ENCODE peak calls at places on chromosomes 13 and 19, in five cellular contexts. Z is K562, K is A549, C is HepG2, J is GM12878. M is an unnamed sample.

GRCh38 chr19:6402834-6403608 is 10.1 kb upstream of the GTF2F1 start:
- DNase-seq in Z (peak), K (no peak), C (peak), J (no peak), M (no peak)

GRCh38 chr13:98411617-98412310 is 165.1 kb downstream of the STK24 start:
- DNase-seq in Z (no peak), K (no peak), C (no peak), J (no peak), M (no peak)

GRCh38 chr19:20858218-20858617 is 64.8 kb upstream of the ZNF85 start:
- DNase-seq in Z (no peak), K (no peak), C (no peak), J (no peak), M (no peak)

GRCh38 chr19:55679343-55680257 is 4.6 kb downstream of the EPN1 start:
- DNase-seq in Z (no peak), K (no peak), C (no peak), J (no peak), M (no peak)

GRCh38 chr13:72782717-72783116 is 784 bp downstream of the PIBF1 start:
- DNase-seq in Z (no peak), K (peak), C (no peak), J (no peak), M (no peak)

GRCh38 chr19:2334986-2335846 is 6.7 kb downstream of the SPPL2B start:
- DNase-seq in Z (peak), K (no peak), C (no peak), J (no peak), M (no peak)

GRCh38 chr13:100382787-100383186 is 205.8 kb downstream of the GGACT start:
- DNase-seq in Z (no peak), K (no peak), C (no peak), J (no peak), M (no peak)

GRCh38 chr13:72201726-72202125 is 334.7 kb upstream of the DACH1 start:
- DNase-seq in Z (no peak), K (no peak), C (no peak), J (no peak), M (no peak)

GRCh38 chr19:55166530-55167268 is at the start of gene DNAAF3:
- DNase-seq in Z (peak), K (peak), C (peak), J (peak), M (peak)

GRCh38 chr19:47241919-47242644 is 11.1 kb upstream of the BBC3 start:
- DNase-seq in Z (no peak), K (peak), C (no peak), J (no peak), M (no peak)

GRCh38 chr13:85586422-85586831 is 212.8 kb downstream of the SLITRK6 start:
- DNase-seq in Z (no peak), K (peak), C (no peak), J (no peak), M (no peak)

GRCh38 chr13:30738946-30739528 is 3.7 kb downstream of the ALOX5AP start:
- DNase-seq in Z (no peak), K (no peak), C (no peak), J (no peak), M (no peak)

GRCh38 chr19:35117017-35117570 is 1.5 kb downstream of the FXYD3 start:
- DNase-seq in Z (no peak), K (no peak), C (no peak), J (no peak), M (no peak)
- TF ChIP-seq USF2 in Z (no peak), K (no peak), C (no peak), J (no peak), M (no peak)

DNA sequence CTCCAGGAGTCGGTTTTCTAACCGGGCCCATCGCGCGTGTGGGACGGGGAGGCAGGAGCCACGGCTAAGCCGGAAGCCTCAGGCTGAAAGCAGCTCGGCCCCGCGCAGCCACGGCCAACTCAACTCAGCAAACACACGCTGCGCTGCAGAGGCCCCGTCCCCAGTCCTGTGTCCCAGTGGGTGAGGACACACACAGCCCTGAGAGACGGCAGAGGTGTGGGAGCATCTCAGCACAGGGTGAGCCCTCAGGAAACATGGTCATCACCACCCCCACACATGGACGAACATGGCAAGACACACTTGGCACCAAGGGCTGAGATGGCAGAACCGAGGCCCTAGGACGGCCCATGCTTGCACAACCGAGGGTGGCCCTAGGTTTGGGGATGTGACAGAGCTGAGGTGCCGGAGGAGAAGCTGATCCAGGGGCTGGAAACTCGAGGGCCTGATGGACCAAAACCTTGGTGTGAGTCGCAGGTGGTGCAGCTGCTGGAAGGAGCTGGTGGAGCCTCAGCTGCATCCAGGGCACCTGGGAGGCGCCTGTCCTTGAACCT is 29.0 kb upstream of the C13orf46 start:
- DNase-seq in Z (no peak), K (no peak), C (no peak), J (no peak), M (no peak)
- TF ChIP-seq ESRRA in Z (no peak), K (no peak), C (no peak), J (no peak), M (no peak)

DNA sequence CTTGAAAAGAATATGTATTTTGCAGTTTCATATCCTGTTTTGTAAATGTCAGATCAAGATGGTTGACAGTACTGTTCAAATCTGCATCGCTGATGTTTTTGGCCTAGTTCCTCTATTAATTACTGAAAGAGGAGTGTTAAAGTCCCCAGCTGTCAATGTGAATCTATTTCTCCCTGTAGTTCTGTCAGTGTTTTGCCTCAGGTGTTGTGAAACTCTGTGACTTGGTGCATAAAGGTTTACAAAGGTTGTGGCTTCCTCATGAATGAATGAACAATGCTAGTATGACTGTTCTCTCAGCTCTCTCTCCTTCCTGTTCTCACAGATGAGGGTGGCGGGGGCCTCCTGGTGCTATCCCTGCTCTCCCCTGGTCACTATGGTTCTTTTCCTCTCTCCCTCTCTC is 142.4 kb downstream of the MYCBP2 start:
- DNase-seq in Z (no peak), K (no peak), C (no peak), J (peak), M (no peak)
- TF ChIP-seq USF2 in Z (no peak), K (no peak), C (no peak), J (no peak), M (no peak)

DNA sequence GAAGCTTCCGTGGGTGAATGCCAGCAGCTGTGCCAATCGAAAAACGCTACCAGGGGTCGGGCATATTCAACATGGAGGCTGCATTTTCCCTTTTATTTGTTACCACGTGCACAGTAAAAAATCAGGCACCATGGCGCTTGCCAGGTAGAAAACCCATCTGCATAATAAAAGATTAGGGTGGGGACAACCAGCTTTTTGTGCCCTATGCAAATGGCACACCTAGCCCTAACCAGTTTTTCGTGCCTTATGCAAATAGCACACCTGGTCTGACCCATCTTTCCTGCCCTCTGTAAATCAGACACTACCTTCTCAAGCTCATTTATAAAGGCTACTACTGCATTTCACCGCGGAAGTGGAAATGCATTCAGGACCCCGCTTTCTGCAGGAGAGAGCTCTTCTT is 62.1 kb upstream of the FREM2 start:
- DNase-seq in Z (no peak), K (no peak), C (no peak), J (no peak), M (peak)
- TF ChIP-seq ESRRA in Z (no peak), K (no peak), C (no peak), J (no peak), M (no peak)

M was measured in WTC11.